ENCODE peak calls at places on chromosomes 13 and 19, in seven cellular contexts. One of them, this sample, is unnamed.

GRCh38 chr19:17184381-17184841 is 30.7 kb upstream of the USE1 start:
- DNase-seq in transverse colon: peak
- DNase-seq in A549: no peak
- DNase-seq in H1: no peak
- DNase-seq in stomach: no peak
- DNase-seq in sigmoid colon: no peak
- DNase-seq in upper lobe of left lung: no peak
- DNase-seq in this sample: no peak

GRCh38 chr19:43606569-43607229 is 5.2 kb upstream of the SRRM5 start:
- DNase-seq in transverse colon: no peak
- DNase-seq in A549: no peak
- DNase-seq in H1: no peak
- DNase-seq in stomach: no peak
- DNase-seq in sigmoid colon: no peak
- DNase-seq in upper lobe of left lung: no peak
- DNase-seq in this sample: no peak

GRCh38 chr13:33636955-33637670 is 180.8 kb upstream of the RFC3 start:
- DNase-seq in transverse colon: no peak
- DNase-seq in A549: no peak
- DNase-seq in H1: no peak
- DNase-seq in stomach: no peak
- DNase-seq in sigmoid colon: no peak
- DNase-seq in upper lobe of left lung: no peak
- DNase-seq in this sample: no peak

GRCh38 chr19:54415208-54415900 is at the start of gene TTYH1:
- DNase-seq in transverse colon: no peak
- DNase-seq in A549: no peak
- DNase-seq in H1: peak
- DNase-seq in stomach: no peak
- DNase-seq in sigmoid colon: no peak
- DNase-seq in upper lobe of left lung: peak
- DNase-seq in this sample: no peak

GRCh38 chr19:50794778-50795664 is 4.8 kb downstream of the ACP4 start:
- DNase-seq in transverse colon: no peak
- DNase-seq in A549: no peak
- DNase-seq in H1: peak
- DNase-seq in stomach: no peak
- DNase-seq in sigmoid colon: no peak
- DNase-seq in upper lobe of left lung: peak
- DNase-seq in this sample: no peak

GRCh38 chr19:44367024-44367423 is 10.5 kb upstream of the ZNF112 start:
- DNase-seq in transverse colon: no peak
- DNase-seq in A549: no peak
- DNase-seq in H1: no peak
- DNase-seq in stomach: no peak
- DNase-seq in sigmoid colon: no peak
- DNase-seq in upper lobe of left lung: no peak
- DNase-seq in this sample: no peak

GRCh38 chr13:63337041-63337440 is 1921.4 kb upstream of the PCDH20 start:
- DNase-seq in transverse colon: no peak
- DNase-seq in A549: no peak
- DNase-seq in H1: no peak
- DNase-seq in stomach: no peak
- DNase-seq in sigmoid colon: no peak
- DNase-seq in upper lobe of left lung: no peak
- DNase-seq in this sample: no peak

GRCh38 chr19:15381429-15381828 is 1.8 kb upstream of the AKAP8 start:
- DNase-seq in transverse colon: no peak
- DNase-seq in A549: no peak
- DNase-seq in H1: no peak
- DNase-seq in stomach: no peak
- DNase-seq in sigmoid colon: no peak
- DNase-seq in upper lobe of left lung: no peak
- DNase-seq in this sample: no peak

GRCh38 chr19:35109395-35110112 is 6.1 kb upstream of the FXYD3 start:
- DNase-seq in transverse colon: peak
- DNase-seq in A549: no peak
- DNase-seq in H1: no peak
- DNase-seq in stomach: peak
- DNase-seq in sigmoid colon: no peak
- DNase-seq in upper lobe of left lung: peak
- DNase-seq in this sample: no peak

GRCh38 chr13:93248627-93249047 is 22.0 kb downstream of the GPC6 start:
- DNase-seq in transverse colon: no peak
- DNase-seq in A549: no peak
- DNase-seq in H1: no peak
- DNase-seq in stomach: peak
- DNase-seq in sigmoid colon: no peak
- DNase-seq in upper lobe of left lung: peak
- DNase-seq in this sample: no peak

GRCh38 chr19:12789904-12790619 is 1.2 kb upstream of the JUNB start:
- DNase-seq in transverse colon: peak
- DNase-seq in A549: peak
- DNase-seq in H1: peak
- DNase-seq in stomach: peak
- DNase-seq in sigmoid colon: peak
- DNase-seq in upper lobe of left lung: peak
- DNase-seq in this sample: peak

GRCh38 chr19:12788025-12788681 is 3.1 kb upstream of the JUNB start:
- DNase-seq in transverse colon: no peak
- DNase-seq in A549: no peak
- DNase-seq in H1: no peak
- DNase-seq in stomach: no peak
- DNase-seq in sigmoid colon: no peak
- DNase-seq in upper lobe of left lung: no peak
- DNase-seq in this sample: no peak

GRCh38 chr19:12789098-12789903 is 2.0 kb upstream of the JUNB start:
- DNase-seq in transverse colon: no peak
- DNase-seq in A549: no peak
- DNase-seq in H1: no peak
- DNase-seq in stomach: no peak
- DNase-seq in sigmoid colon: no peak
- DNase-seq in upper lobe of left lung: no peak
- DNase-seq in this sample: no peak

GRCh38 chr19:12787458-12787857 is 3.8 kb upstream of the JUNB start:
- DNase-seq in transverse colon: no peak
- DNase-seq in A549: no peak
- DNase-seq in H1: no peak
- DNase-seq in stomach: no peak
- DNase-seq in sigmoid colon: no peak
- DNase-seq in upper lobe of left lung: no peak
- DNase-seq in this sample: no peak

DNA sequence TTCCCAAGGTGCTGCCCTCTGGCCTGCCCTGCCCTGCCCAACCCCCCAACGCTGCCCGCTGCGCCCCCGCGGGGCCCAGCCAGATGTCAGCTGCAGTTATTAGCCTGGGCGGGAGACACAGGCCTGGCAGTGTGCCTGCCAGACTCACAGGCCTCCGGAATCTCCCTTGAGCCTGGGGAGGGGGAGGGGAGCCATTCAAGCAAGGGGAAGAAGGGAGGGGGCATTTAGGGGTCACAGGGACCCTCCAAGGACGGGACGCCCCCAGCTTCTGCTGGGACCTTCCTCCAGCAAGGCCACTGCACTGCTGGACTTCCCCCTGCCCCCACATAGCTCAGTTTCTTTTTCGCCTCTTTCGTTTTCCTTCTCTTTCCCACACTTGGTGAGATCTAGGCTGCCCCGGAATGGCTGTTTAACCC is 2.6 kb upstream of the JUNB start:
- DNase-seq in transverse colon: peak
- DNase-seq in A549: no peak
- DNase-seq in H1: no peak
- DNase-seq in stomach: peak
- DNase-seq in sigmoid colon: peak
- DNase-seq in upper lobe of left lung: peak
- DNase-seq in this sample: no peak
- TF ChIP-seq EP300 in transverse colon: no peak
- TF ChIP-seq EP300 in A549: peak
- TF ChIP-seq EP300 in H1: no peak
- TF ChIP-seq EP300 in stomach: no peak
- TF ChIP-seq EP300 in sigmoid colon: no peak
- TF ChIP-seq EP300 in upper lobe of left lung: no peak
- TF ChIP-seq EP300 in this sample: peak

GRCh38 chr19:56026769-56027168 is 40.2 kb downstream of the NLRP5 start:
- DNase-seq in transverse colon: no peak
- DNase-seq in A549: no peak
- DNase-seq in H1: no peak
- DNase-seq in stomach: no peak
- DNase-seq in sigmoid colon: no peak
- DNase-seq in upper lobe of left lung: no peak
- DNase-seq in this sample: no peak
- TF ChIP-seq EP300 in transverse colon: no peak
- TF ChIP-seq EP300 in A549: no peak
- TF ChIP-seq EP300 in H1: no peak
- TF ChIP-seq EP300 in stomach: no peak
- TF ChIP-seq EP300 in sigmoid colon: no peak
- TF ChIP-seq EP300 in upper lobe of left lung: no peak
- TF ChIP-seq EP300 in this sample: no peak

DNA sequence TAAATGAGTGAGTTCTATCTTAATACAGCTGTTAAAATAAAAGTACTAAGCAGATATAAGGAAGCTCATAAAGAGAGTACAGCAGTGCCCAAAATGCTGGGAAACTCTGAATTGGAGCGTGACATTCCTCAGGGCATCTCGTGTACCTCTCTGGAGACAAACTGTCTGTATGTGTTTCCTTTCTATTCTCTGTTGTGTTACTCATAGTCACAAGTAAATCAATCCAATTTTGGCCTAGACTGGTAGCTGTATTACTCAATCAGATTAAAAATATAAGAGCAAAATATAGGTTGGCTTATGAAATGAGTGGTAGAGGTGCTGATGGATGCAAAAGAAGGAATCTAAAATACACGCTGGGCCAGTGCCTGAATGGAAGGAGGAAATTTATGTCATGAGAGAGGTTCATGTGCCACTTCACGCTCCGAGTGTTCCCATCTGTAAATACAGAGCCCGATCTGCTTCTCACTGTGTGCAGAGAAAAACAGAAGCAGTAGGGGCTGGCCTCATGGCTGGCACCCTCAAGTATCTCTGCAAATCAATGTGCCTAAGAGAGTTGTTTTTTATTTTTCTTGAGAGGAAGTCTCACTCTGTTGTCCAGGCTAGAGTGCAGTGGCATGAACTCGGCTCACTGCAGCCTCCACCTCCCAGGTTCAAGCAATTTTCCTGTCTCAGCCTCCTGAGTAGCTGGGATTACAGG is 58.7 kb upstream of the RGCC start:
- DNase-seq in transverse colon: no peak
- DNase-seq in A549: no peak
- DNase-seq in H1: no peak
- DNase-seq in stomach: no peak
- DNase-seq in sigmoid colon: no peak
- DNase-seq in upper lobe of left lung: no peak
- DNase-seq in this sample: no peak
- TF ChIP-seq EP300 in transverse colon: no peak
- TF ChIP-seq EP300 in A549: no peak
- TF ChIP-seq EP300 in H1: no peak
- TF ChIP-seq EP300 in stomach: no peak
- TF ChIP-seq EP300 in sigmoid colon: no peak
- TF ChIP-seq EP300 in upper lobe of left lung: no peak
- TF ChIP-seq EP300 in this sample: no peak

GRCh38 chr13:80428344-80429096 is 87.6 kb upstream of the SPRY2 start:
- DNase-seq in transverse colon: no peak
- DNase-seq in A549: no peak
- DNase-seq in H1: no peak
- DNase-seq in stomach: no peak
- DNase-seq in sigmoid colon: no peak
- DNase-seq in upper lobe of left lung: no peak
- DNase-seq in this sample: no peak

GRCh38 chr13:80430561-80430960 is 89.6 kb upstream of the SPRY2 start:
- DNase-seq in transverse colon: no peak
- DNase-seq in A549: no peak
- DNase-seq in H1: no peak
- DNase-seq in stomach: no peak
- DNase-seq in sigmoid colon: no peak
- DNase-seq in upper lobe of left lung: no peak
- DNase-seq in this sample: no peak
- TF ChIP-seq EP300 in transverse colon: no peak
- TF ChIP-seq EP300 in A549: no peak
- TF ChIP-seq EP300 in H1: no peak
- TF ChIP-seq EP300 in stomach: no peak
- TF ChIP-seq EP300 in sigmoid colon: no peak
- TF ChIP-seq EP300 in upper lobe of left lung: no peak
- TF ChIP-seq EP300 in this sample: no peak

DNA sequence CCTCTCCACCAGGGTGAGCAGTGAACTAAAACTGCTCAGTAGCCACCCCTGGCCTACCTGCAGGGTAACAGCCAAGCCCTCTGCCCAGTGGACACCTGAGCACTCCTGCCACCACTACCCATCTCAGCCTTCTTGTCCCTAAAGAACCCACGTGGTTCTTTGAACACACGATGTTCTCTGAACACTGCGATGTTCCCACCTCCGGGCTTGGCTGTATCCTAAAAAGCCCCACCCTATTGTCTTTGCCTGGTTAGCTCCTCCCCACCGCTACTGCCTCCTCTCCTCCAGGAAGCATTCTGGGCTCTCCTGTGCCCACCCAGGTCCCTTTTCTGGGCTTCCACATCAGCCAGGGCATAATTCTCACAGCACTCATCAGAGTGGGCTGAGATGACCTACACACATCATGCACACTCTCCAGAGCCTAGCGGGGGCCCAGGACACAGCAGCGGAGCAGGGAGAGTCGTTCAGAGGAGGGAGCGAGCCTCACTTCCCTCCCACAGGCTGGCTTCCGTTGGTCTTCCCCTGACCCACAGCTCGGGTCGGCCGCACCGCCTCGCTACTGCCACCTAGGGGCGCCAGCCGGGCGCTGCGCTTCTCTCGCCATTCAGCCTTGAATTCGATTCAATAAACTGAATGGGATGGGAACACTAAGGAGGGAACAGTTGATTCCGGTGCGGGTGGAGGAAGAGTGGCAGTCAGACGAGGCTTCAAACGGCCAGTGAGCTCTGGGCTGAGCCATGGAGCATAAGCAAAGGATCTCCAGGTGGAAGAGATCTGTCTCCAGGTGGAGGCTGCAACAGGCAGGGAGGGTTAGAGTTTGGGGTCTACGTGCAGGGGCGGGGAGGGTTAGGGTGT is 3.2 kb downstream of the ELAVL1 start:
- DNase-seq in transverse colon: peak
- DNase-seq in A549: peak
- DNase-seq in H1: peak
- DNase-seq in stomach: peak
- DNase-seq in sigmoid colon: peak
- DNase-seq in upper lobe of left lung: peak
- DNase-seq in this sample: peak
- TF ChIP-seq EP300 in transverse colon: no peak
- TF ChIP-seq EP300 in A549: no peak
- TF ChIP-seq EP300 in H1: no peak
- TF ChIP-seq EP300 in stomach: no peak
- TF ChIP-seq EP300 in sigmoid colon: no peak
- TF ChIP-seq EP300 in upper lobe of left lung: no peak
- TF ChIP-seq EP300 in this sample: no peak

GRCh38 chr19:18785179-18786124 is 5.7 kb downstream of the COMP start:
- DNase-seq in transverse colon: peak
- DNase-seq in A549: peak
- DNase-seq in H1: peak
- DNase-seq in stomach: peak
- DNase-seq in sigmoid colon: peak
- DNase-seq in upper lobe of left lung: peak
- DNase-seq in this sample: peak
- TF ChIP-seq EP300 in transverse colon: no peak
- TF ChIP-seq EP300 in A549: no peak
- TF ChIP-seq EP300 in H1: no peak
- TF ChIP-seq EP300 in stomach: no peak
- TF ChIP-seq EP300 in sigmoid colon: no peak
- TF ChIP-seq EP300 in upper lobe of left lung: no peak
- TF ChIP-seq EP300 in this sample: no peak